ENCODE peak calls at places on chromosomes 1 and 21, in four cellular contexts. One of them, this sample, is unnamed.

GRCh38 chr1:107936498-107937481 is 28.2 kb downstream of the VAV3 start:
- DNase-seq in ovary: no peak
- DNase-seq in fibroblast of lung: peak
- DNase-seq in GM10248: peak
- DNase-seq in this sample: no peak

GRCh38 chr1:177190308-177190970 is 19.7 kb downstream of the BRINP2 start:
- DNase-seq in ovary: no peak
- DNase-seq in GM10248: no peak
- DNase-seq in fibroblast of lung: no peak
- DNase-seq in this sample: no peak

GRCh38 chr1:6208723-6209660 is 3.1 kb downstream of the RNF207 start:
- DNase-seq in fibroblast of lung: peak
- DNase-seq in ovary: no peak
- DNase-seq in GM10248: peak
- DNase-seq in this sample: peak

GRCh38 chr1:30718636-30719405 is 4.6 kb downstream of the MATN1 start:
- DNase-seq in ovary: peak
- DNase-seq in fibroblast of lung: peak
- DNase-seq in GM10248: peak
- DNase-seq in this sample: peak

GRCh38 chr1:207027221-207027777 is 5.3 kb downstream of the C1orf116 start:
- DNase-seq in ovary: no peak
- DNase-seq in GM10248: no peak
- DNase-seq in fibroblast of lung: peak
- DNase-seq in this sample: no peak

GRCh38 chr1:38817958-38818705 is 41.4 kb downstream of the RRAGC start:
- DNase-seq in GM10248: peak
- DNase-seq in fibroblast of lung: no peak
- DNase-seq in ovary: peak
- DNase-seq in this sample: peak

GRCh38 chr1:210377934-210378333 is 49.2 kb downstream of the HHAT start:
- DNase-seq in fibroblast of lung: peak
- DNase-seq in ovary: no peak
- DNase-seq in GM10248: no peak
- DNase-seq in this sample: no peak

GRCh38 chr21:25537174-25537573 is 70.1 kb downstream of the MRPL39 start:
- DNase-seq in ovary: no peak
- DNase-seq in fibroblast of lung: no peak
- DNase-seq in GM10248: no peak
- DNase-seq in this sample: no peak

GRCh38 chr1:64196074-64196869 is 7.2 kb upstream of the UBE2U start:
- DNase-seq in fibroblast of lung: no peak
- DNase-seq in ovary: no peak
- DNase-seq in GM10248: no peak
- DNase-seq in this sample: no peak

GRCh38 chr1:26203642-26204318 is 13.4 kb downstream of the CATSPER4 start:
- DNase-seq in GM10248: no peak
- DNase-seq in fibroblast of lung: no peak
- DNase-seq in ovary: no peak
- DNase-seq in this sample: no peak

GRCh38 chr1:150022357-150022756 is 11.8 kb upstream of the OTUD7B start:
- DNase-seq in GM10248: no peak
- DNase-seq in ovary: no peak
- DNase-seq in fibroblast of lung: no peak
- DNase-seq in this sample: no peak

GRCh38 chr1:230212405-230212936 is 145.4 kb downstream of the GALNT2 start:
- DNase-seq in GM10248: peak
- DNase-seq in ovary: no peak
- DNase-seq in fibroblast of lung: no peak
- DNase-seq in this sample: peak

GRCh38 chr1:219041141-219041540 is 132.5 kb upstream of the LYPLAL1 start:
- DNase-seq in ovary: no peak
- DNase-seq in GM10248: no peak
- DNase-seq in fibroblast of lung: peak
- DNase-seq in this sample: no peak

GRCh38 chr1:180926164-180926981 is 13.7 kb downstream of the KIAA1614 start:
- DNase-seq in fibroblast of lung: peak
- DNase-seq in ovary: peak
- DNase-seq in GM10248: no peak
- DNase-seq in this sample: no peak

GRCh38 chr1:2415337-2415736 is 3.0 kb upstream of the PEX10 start:
- DNase-seq in fibroblast of lung: no peak
- DNase-seq in GM10248: no peak
- DNase-seq in ovary: no peak
- DNase-seq in this sample: no peak

GRCh38 chr1:36565576-36566501 is 83.1 kb upstream of the CSF3R start:
- DNase-seq in fibroblast of lung: no peak
- DNase-seq in ovary: no peak
- DNase-seq in GM10248: no peak
- DNase-seq in this sample: no peak

GRCh38 chr1:177164380-177165068 is at the start of gene ASTN1:
- DNase-seq in fibroblast of lung: peak
- DNase-seq in GM10248: no peak
- DNase-seq in ovary: peak
- DNase-seq in this sample: no peak

DNA sequence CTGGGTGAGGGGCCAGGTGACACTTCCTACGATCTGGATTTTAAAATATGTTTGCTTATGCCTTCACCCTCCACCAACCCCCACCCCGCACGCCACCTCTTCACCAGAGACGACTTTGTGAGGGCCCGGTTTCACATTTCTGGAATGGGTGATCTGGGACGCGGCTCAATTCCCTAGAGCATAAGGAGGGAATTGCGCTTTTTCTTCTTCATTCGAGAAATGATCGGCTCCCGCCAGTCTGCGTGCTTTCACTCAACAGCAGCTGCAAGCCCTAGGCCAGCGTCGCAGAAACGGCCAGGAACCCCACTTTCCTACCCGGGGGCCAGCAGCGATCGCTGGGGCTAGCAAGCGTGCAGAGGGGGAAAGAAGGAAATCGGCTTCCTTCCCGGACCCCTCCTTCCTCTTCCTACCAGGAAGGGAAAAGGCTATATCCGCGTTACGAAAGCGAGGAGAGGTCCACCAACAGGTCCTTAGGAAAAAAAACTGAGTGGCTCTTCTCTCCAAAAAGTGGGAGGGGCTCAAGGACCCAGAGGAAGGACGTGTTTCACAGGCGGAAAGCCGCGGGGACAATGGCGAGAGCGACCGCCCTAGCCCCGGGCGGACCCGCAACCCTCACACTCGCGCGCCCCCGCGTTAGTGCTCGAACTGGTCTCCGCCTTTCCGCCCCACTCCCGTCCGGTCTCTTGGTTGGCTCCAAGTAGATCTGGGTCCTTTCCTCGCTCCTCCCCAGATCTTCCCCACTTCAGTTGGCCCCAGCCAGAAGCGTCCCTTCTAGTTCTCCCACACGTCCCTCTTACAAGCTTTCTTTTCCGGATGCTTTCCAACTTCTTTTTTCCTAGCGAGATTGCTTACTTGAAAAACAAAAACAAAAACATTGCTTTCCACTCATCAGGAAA is 1.1 kb upstream of the ADAMTS1 start:
- DNase-seq in GM10248: no peak
- DNase-seq in fibroblast of lung: peak
- DNase-seq in ovary: peak
- DNase-seq in this sample: no peak
- TF ChIP-seq CTCF in GM10248: no peak
- TF ChIP-seq CTCF in fibroblast of lung: peak
- TF ChIP-seq CTCF in ovary: peak
- TF ChIP-seq CTCF in this sample: no peak

GRCh38 chr1:172952541-172952940 is 98.2 kb downstream of the TNFSF18 start:
- DNase-seq in ovary: no peak
- DNase-seq in GM10248: no peak
- DNase-seq in fibroblast of lung: peak
- DNase-seq in this sample: no peak

GRCh38 chr1:172957491-172957890 is 93.2 kb downstream of the TNFSF18 start:
- DNase-seq in fibroblast of lung: no peak
- DNase-seq in GM10248: no peak
- DNase-seq in ovary: no peak
- DNase-seq in this sample: no peak

GRCh38 chr1:172956871-172957270 is 93.9 kb downstream of the TNFSF18 start:
- DNase-seq in ovary: no peak
- DNase-seq in GM10248: no peak
- DNase-seq in fibroblast of lung: no peak
- DNase-seq in this sample: no peak

GRCh38 chr1:172954476-172955150 is 96.1 kb downstream of the TNFSF18 start:
- DNase-seq in GM10248: no peak
- DNase-seq in ovary: no peak
- DNase-seq in fibroblast of lung: no peak
- DNase-seq in this sample: no peak

DNA sequence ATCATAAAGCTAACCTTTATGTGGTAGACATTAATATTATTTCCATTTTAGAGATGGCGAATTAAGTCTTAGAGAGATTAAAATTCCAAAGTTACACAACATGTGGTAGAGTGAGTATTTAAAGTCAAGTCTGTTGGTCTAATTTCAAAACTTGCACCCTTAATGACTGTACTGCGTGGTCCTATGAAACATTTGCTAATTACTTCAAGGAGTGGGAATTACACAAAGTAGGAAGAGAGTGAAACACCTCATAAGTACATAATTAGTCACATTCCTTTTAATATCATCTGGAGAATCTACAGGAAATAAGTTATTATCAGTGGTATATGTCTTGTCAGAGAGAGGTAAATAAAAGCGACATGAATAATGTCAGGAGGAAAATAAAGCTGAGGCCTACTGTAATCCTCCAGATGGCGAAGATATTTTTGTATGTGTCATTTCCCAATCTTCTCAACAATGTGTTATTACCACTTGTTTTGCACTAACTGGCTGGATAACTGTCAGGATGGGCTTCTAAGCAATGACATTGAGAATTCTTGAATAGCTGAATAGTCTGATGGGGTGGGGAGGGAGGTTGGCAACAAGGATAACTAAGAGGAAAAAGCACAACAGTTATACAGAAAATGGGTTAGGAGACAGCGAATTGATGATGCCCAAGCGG is 95.5 kb downstream of the TNFSF18 start:
- DNase-seq in GM10248: no peak
- DNase-seq in ovary: no peak
- DNase-seq in fibroblast of lung: peak
- DNase-seq in this sample: no peak
- TF ChIP-seq CTCF in GM10248: no peak
- TF ChIP-seq CTCF in ovary: no peak
- TF ChIP-seq CTCF in fibroblast of lung: no peak
- TF ChIP-seq CTCF in this sample: no peak

DNA sequence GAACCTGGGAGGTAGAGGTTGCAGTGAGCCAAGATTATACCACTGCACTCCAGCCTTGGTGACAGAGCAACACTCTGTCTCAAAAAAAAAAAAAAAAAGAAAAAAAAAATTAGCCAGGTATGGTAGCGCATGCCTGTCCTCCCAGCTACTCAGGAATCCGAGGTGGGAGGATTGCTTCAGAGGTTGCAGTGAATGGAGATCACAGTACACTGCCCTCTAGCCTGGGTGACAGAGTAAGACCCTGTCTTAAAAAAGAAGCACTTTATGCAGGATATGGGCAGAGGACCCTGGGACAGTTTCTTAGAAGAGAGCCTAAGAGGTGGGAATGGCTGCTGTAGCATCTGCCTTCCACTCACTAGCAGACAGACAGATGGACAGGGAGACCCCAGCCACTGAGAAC is 23.0 kb downstream of the IQGAP3 start:
- DNase-seq in fibroblast of lung: no peak
- DNase-seq in ovary: no peak
- DNase-seq in GM10248: no peak
- DNase-seq in this sample: no peak
- TF ChIP-seq CTCF in fibroblast of lung: no peak
- TF ChIP-seq CTCF in ovary: no peak
- TF ChIP-seq CTCF in GM10248: no peak
- TF ChIP-seq CTCF in this sample: no peak

GRCh38 chr1:245041058-245041698 is 113.6 kb upstream of the KIF26B start:
- DNase-seq in ovary: no peak
- DNase-seq in fibroblast of lung: no peak
- DNase-seq in GM10248: no peak
- DNase-seq in this sample: no peak
- TF ChIP-seq CTCF in ovary: no peak
- TF ChIP-seq CTCF in fibroblast of lung: no peak
- TF ChIP-seq CTCF in GM10248: no peak
- TF ChIP-seq CTCF in this sample: no peak

GRCh38 chr21:35635994-35636393 is 424.3 kb downstream of the SETD4 start:
- DNase-seq in fibroblast of lung: no peak
- DNase-seq in GM10248: no peak
- DNase-seq in ovary: no peak
- DNase-seq in this sample: no peak
- TF ChIP-seq CTCF in fibroblast of lung: no peak
- TF ChIP-seq CTCF in GM10248: no peak
- TF ChIP-seq CTCF in ovary: no peak
- TF ChIP-seq CTCF in this sample: no peak

DNA sequence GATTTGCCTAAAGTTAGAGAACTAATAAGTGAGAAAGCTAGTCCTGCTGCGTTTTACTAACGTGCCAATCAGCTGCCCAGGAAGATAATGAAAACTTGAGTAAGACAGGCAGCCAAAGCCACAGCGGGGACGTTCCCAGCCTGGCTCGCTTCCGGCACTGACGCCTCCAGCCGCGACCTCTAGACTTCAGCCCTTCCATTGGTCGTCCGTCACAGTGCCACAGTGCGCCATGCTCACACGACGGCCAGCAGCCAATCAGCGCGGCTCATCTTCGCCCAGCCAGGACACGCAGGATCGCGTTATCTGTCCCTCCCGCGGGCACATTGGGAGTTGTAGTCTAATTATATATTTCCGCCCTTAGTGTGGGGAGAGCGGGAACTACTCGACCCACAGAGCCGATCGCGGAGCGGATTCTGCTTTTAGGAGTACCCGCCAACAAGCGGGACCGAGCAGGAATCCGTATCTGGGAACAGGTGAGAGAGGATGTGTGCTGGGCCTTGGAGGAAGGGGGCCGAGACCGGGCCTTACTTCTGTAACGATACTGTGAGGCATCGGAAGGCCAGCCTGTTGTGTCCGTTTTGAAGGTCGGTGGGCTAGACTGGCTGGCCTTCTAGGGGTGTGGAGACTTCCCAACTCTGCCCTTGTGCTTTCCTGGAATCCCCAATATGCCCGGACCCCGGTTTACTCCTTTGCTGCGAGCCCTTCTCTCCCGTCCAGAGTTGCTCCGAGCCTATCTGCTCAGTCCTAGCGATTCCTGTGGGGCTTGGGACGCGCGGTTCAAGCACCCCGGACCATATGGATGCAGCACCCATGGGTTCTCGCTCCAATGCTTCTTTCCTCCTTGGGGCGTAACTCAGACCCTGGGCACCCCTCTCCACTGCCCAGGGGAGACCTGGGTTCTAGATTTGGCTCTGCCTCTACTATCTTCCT is at the start of gene FDPS:
- DNase-seq in fibroblast of lung: peak
- DNase-seq in GM10248: peak
- DNase-seq in ovary: peak
- DNase-seq in this sample: peak
- TF ChIP-seq CTCF in fibroblast of lung: no peak
- TF ChIP-seq CTCF in GM10248: no peak
- TF ChIP-seq CTCF in ovary: peak
- TF ChIP-seq CTCF in this sample: no peak

This sample was measured in GM13977.